ENCODE peak calls at places on chromosomes 5 and 9, in five cellular contexts. One of them, this sample, is unnamed.

GRCh38 chr5:68924490-68925145 is 169.2 kb upstream of the SLC30A5 start:
- DNase-seq in cardiac muscle cell: no peak
- DNase-seq in DND-41: no peak
- DNase-seq in Caco-2: no peak
- DNase-seq in pancreas: no peak
- DNase-seq in this sample: no peak

GRCh38 chr5:146188358-146188757 is 5.9 kb upstream of the LARS1 start:
- DNase-seq in pancreas: no peak
- DNase-seq in DND-41: no peak
- DNase-seq in Caco-2: no peak
- DNase-seq in cardiac muscle cell: no peak
- DNase-seq in this sample: no peak

GRCh38 chr9:123866497-123866896 is 63.4 kb downstream of the DENND1A start:
- DNase-seq in cardiac muscle cell: no peak
- DNase-seq in pancreas: no peak
- DNase-seq in Caco-2: no peak
- DNase-seq in DND-41: no peak
- DNase-seq in this sample: no peak

GRCh38 chr9:133477992-133478850 is 678 bp downstream of the SLC2A6 start:
- DNase-seq in cardiac muscle cell: no peak
- DNase-seq in pancreas: peak; percentile 29
- DNase-seq in DND-41: no peak
- DNase-seq in Caco-2: no peak
- DNase-seq in this sample: no peak

GRCh38 chr9:110334871-110335270 is 2.8 kb downstream of the TXNDC8 start:
- DNase-seq in DND-41: no peak
- DNase-seq in Caco-2: no peak
- DNase-seq in cardiac muscle cell: no peak
- DNase-seq in pancreas: no peak
- DNase-seq in this sample: no peak

GRCh38 chr9:16575142-16575877 is 295.2 kb downstream of the BNC2 start:
- DNase-seq in pancreas: no peak
- DNase-seq in Caco-2: no peak
- DNase-seq in cardiac muscle cell: no peak
- DNase-seq in DND-41: no peak
- DNase-seq in this sample: no peak

GRCh38 chr9:35564658-35565061 is 40.4 kb upstream of the TESK1 start:
- DNase-seq in DND-41: no peak
- DNase-seq in pancreas: no peak
- DNase-seq in Caco-2: no peak
- DNase-seq in cardiac muscle cell: no peak
- DNase-seq in this sample: no peak

GRCh38 chr5:94080390-94080789 is 339.0 kb upstream of the POU5F2 start:
- DNase-seq in pancreas: no peak
- DNase-seq in Caco-2: no peak
- DNase-seq in DND-41: no peak
- DNase-seq in cardiac muscle cell: no peak
- DNase-seq in this sample: no peak

GRCh38 chr5:61228691-61229280 is 66.5 kb upstream of the SMIM15 start:
- DNase-seq in pancreas: no peak
- DNase-seq in DND-41: no peak
- DNase-seq in cardiac muscle cell: no peak
- DNase-seq in Caco-2: no peak
- DNase-seq in this sample: no peak

GRCh38 chr5:135230326-135230925 is 168.6 kb downstream of the MACROH2A1 start:
- DNase-seq in Caco-2: no peak
- DNase-seq in cardiac muscle cell: no peak
- DNase-seq in DND-41: no peak
- DNase-seq in pancreas: no peak
- DNase-seq in this sample: no peak

GRCh38 chr9:137978262-137978714 is 100.7 kb downstream of the CACNA1B start:
- DNase-seq in pancreas: no peak
- DNase-seq in DND-41: no peak
- DNase-seq in cardiac muscle cell: no peak
- DNase-seq in Caco-2: no peak
- DNase-seq in this sample: no peak

GRCh38 chr5:17240487-17240886 is 23.1 kb downstream of the BASP1 start:
- DNase-seq in Caco-2: no peak
- DNase-seq in cardiac muscle cell: no peak
- DNase-seq in pancreas: no peak
- DNase-seq in DND-41: no peak
- DNase-seq in this sample: no peak

GRCh38 chr5:138948391-138949222 is 73.5 kb upstream of the LRRTM2 start:
- DNase-seq in Caco-2: peak; percentile 22
- DNase-seq in DND-41: no peak
- DNase-seq in cardiac muscle cell: no peak
- DNase-seq in pancreas: no peak
- DNase-seq in this sample: no peak

GRCh38 chr5:157312492-157312891 is 46.6 kb downstream of the CYFIP2 start:
- DNase-seq in DND-41: peak; percentile 64
- DNase-seq in pancreas: no peak
- DNase-seq in cardiac muscle cell: peak; percentile 52
- DNase-seq in Caco-2: peak; percentile 57
- DNase-seq in this sample: peak; percentile 60

GRCh38 chr5:103228588-103228987 is 30.0 kb upstream of the MACIR start:
- DNase-seq in Caco-2: no peak
- DNase-seq in pancreas: no peak
- DNase-seq in DND-41: no peak
- DNase-seq in cardiac muscle cell: no peak
- DNase-seq in this sample: no peak

GRCh38 chr9:35538361-35539234 is 48.7 kb downstream of the RUSC2 start:
- DNase-seq in DND-41: no peak
- DNase-seq in Caco-2: no peak
- DNase-seq in cardiac muscle cell: peak; percentile 78
- DNase-seq in pancreas: no peak
- DNase-seq in this sample: no peak

GRCh38 chr5:168015506-168015905 is 275.9 kb upstream of the WWC1 start:
- DNase-seq in pancreas: no peak
- DNase-seq in Caco-2: no peak
- DNase-seq in DND-41: no peak
- DNase-seq in cardiac muscle cell: no peak
- DNase-seq in this sample: no peak

DNA sequence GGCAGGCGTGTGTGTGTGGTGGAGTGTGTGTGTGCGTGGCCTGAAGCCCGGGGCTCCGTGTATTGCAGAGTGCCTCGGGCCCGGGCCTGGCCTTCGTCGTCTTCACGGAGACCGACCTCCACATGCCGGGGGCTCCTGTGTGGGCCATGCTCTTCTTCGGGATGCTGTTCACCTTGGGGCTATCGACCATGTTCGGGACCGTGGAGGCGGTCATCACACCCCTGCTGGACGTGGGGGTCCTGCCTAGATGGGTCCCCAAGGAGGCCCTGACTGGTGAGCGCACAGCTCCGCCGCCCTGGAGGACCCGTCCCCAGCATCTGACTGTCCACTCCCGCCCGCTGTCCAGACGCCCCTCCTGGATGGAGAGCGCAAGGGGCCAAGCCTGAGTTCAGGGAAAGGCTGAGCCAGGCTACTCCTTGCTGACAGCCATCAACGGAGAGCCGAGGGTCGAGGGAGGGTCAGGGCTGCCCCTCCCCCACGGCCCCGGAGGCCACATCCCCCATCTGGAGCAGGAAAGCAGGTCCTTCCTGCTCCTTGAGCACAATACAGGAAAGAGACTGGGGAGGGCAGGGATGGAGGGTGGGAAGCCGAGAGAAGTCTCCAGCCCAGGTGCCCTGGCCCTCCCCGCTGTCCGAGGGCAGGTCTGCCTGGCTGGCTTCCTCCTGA is 18.4 kb downstream of the SLC6A18 start:
- DNase-seq in DND-41: no peak
- DNase-seq in pancreas: no peak
- DNase-seq in cardiac muscle cell: peak; percentile 42
- DNase-seq in Caco-2: no peak
- DNase-seq in this sample: no peak
- H3K9me3 ChIP-seq in DND-41: no peaks in the 10 kb centered on the region
- H3K9me3 ChIP-seq in pancreas: no peaks in the 10 kb centered on the region
- H3K9me3 ChIP-seq in cardiac muscle cell: no peaks in the 10 kb centered on the region
- H3K9me3 ChIP-seq in Caco-2: no peaks in the 10 kb centered on the region
- H3K9me3 ChIP-seq in this sample: no peaks in the 10 kb centered on the region

DNA sequence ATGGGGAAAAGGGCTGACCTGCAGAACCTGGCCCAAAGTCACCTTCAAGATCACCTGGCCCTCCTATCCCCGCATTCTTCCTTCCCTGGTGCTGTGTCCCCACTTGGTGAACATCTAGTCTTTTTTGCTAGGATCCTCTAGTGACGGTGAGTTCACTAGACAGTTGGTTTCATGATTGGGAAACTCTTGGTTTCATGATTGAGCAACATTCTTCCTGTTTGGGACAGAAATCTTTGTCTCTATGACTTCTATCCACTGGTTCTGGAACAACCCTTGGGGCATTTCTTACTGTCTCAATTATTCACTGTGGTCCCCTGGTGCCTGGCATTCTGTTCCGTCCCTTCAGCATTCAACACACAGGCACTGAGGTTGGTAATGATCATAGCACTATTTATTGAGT is 50.2 kb upstream of the DAB2IP start:
- DNase-seq in cardiac muscle cell: no peak
- DNase-seq in DND-41: no peak
- DNase-seq in pancreas: no peak
- DNase-seq in Caco-2: no peak
- DNase-seq in this sample: no peak
- H3K4me1 ChIP-seq in cardiac muscle cell: peaks cover 50% of the 10 kb centered on the region
- H3K4me1 ChIP-seq in DND-41: no peaks in the 10 kb centered on the region
- H3K4me1 ChIP-seq in pancreas: no peaks in the 10 kb centered on the region
- H3K4me1 ChIP-seq in Caco-2: peaks cover 5% of the 10 kb centered on the region
- H3K4me1 ChIP-seq in this sample: no peaks in the 10 kb centered on the region

DNA sequence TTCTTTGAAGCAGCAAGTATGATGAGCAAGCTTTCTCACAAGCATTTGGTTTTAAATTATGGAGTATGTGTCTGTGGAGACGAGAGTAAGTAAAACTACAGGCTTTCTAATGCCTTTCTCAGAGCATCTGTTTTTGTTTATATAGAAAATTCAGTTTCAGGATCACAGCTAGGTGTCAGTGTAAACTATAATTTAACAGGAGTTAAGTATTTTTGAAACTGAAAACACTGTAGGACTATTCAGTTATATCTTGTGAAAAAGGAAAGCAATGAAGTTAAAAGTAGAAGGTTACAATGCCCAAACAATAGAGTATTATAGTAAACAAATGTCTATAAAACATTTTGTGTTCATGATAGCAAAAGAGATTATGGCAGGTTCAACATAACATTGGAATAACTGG is 88.6 kb downstream of the JAK2 start:
- DNase-seq in DND-41: no peak
- DNase-seq in Caco-2: no peak
- DNase-seq in cardiac muscle cell: no peak
- DNase-seq in pancreas: no peak
- DNase-seq in this sample: no peak
- TF ChIP-seq CTCF in DND-41: no peak
- TF ChIP-seq CTCF in Caco-2: no peak
- TF ChIP-seq CTCF in cardiac muscle cell: no peak
- TF ChIP-seq CTCF in pancreas: no peak
- TF ChIP-seq CTCF in this sample: no peak

GRCh38 chr9:122684851-122685250 is 9.9 kb downstream of the OR1L3 start:
- DNase-seq in DND-41: no peak
- DNase-seq in cardiac muscle cell: no peak
- DNase-seq in pancreas: no peak
- DNase-seq in Caco-2: no peak
- DNase-seq in this sample: no peak
- H3K9me3 ChIP-seq in DND-41: no peaks in the 10 kb centered on the region
- H3K9me3 ChIP-seq in cardiac muscle cell: no peaks in the 10 kb centered on the region
- H3K9me3 ChIP-seq in pancreas: no peaks in the 10 kb centered on the region
- H3K9me3 ChIP-seq in Caco-2: peaks cover 8% of the 10 kb centered on the region
- H3K9me3 ChIP-seq in this sample: no peaks in the 10 kb centered on the region

GRCh38 chr5:81819556-81820314 is 68.8 kb upstream of the SSBP2 start:
- DNase-seq in Caco-2: no peak
- DNase-seq in cardiac muscle cell: no peak
- DNase-seq in DND-41: no peak
- DNase-seq in pancreas: no peak
- DNase-seq in this sample: no peak
- H3K4me1 ChIP-seq in Caco-2: no peaks in the 10 kb centered on the region
- H3K4me1 ChIP-seq in cardiac muscle cell: no peaks in the 10 kb centered on the region
- H3K4me1 ChIP-seq in DND-41: peaks cover 46% of the 10 kb centered on the region
- H3K4me1 ChIP-seq in pancreas: peaks cover 5% of the 10 kb centered on the region
- H3K4me1 ChIP-seq in this sample: peaks cover 22% of the 10 kb centered on the region

GRCh38 chr9:122192261-122192875 is 32.7 kb downstream of the MORN5 start:
- DNase-seq in Caco-2: no peak
- DNase-seq in pancreas: no peak
- DNase-seq in DND-41: no peak
- DNase-seq in cardiac muscle cell: no peak
- DNase-seq in this sample: no peak
- TF ChIP-seq CTCF in Caco-2: peak; percentile 21
- TF ChIP-seq CTCF in pancreas: no peak
- TF ChIP-seq CTCF in DND-41: no peak
- TF ChIP-seq CTCF in cardiac muscle cell: no peak
- TF ChIP-seq CTCF in this sample: no peak

This sample was measured in CD8-positive, alpha-beta T cell.